ENCODE peak calls at places on chromosomes 6 and 20, in four cellular contexts. T is bronchial epithelial cell, X is sigmoid colon, I is cardiac fibroblast. P is an unnamed sample.

GRCh38 chr6:153096792-153097191 is 34.3 kb downstream of the RGS17 start:
- DNase-seq in T (peak), X (no peak), I (no peak), P (no peak)

GRCh38 chr6:79627422-79627821 is 3.7 kb upstream of the SH3BGRL2 start:
- DNase-seq in T (no peak), X (no peak), I (no peak), P (no peak)

GRCh38 chr6:163635731-163636344 is 221.3 kb downstream of the QKI start:
- DNase-seq in T (no peak), X (no peak), I (no peak), P (no peak)

GRCh38 chr6:41887355-41887754 is 7.8 kb downstream of the USP49 start:
- DNase-seq in T (no peak), X (no peak), I (no peak), P (no peak)

GRCh38 chr6:69974193-69974592 is 107.8 kb downstream of the COL19A1 start:
- DNase-seq in T (peak), X (no peak), I (peak), P (no peak)

GRCh38 chr6:315921-316752 is 23.9 kb downstream of the DUSP22 start:
- DNase-seq in T (no peak), X (peak), I (no peak), P (no peak)

GRCh38 chr20:2403291-2404052 is 22.8 kb downstream of the TGM6 start:
- DNase-seq in T (no peak), X (peak), I (no peak), P (no peak)

GRCh38 chr6:27188206-27188884 is 59.2 kb upstream of the PRSS16 start:
- DNase-seq in T (peak), X (peak), I (peak), P (no peak)

GRCh38 chr20:46111028-46111835 is 6.9 kb upstream of the CD40 start:
- DNase-seq in T (no peak), X (peak), I (no peak), P (no peak)

GRCh38 chr6:51949451-51949850 is 138.0 kb downstream of the PKHD1 start:
- DNase-seq in T (no peak), X (no peak), I (no peak), P (no peak)

GRCh38 chr6:108635505-108636226 is 74.9 kb downstream of the FOXO3 start:
- DNase-seq in T (no peak), X (no peak), I (no peak), P (no peak)

GRCh38 chr20:47373206-47373722 is 16.8 kb upstream of the ZMYND8 start:
- DNase-seq in T (no peak), X (no peak), I (no peak), P (no peak)

GRCh38 chr20:32261644-32262043 is 15.8 kb upstream of the KIF3B start:
- DNase-seq in T (no peak), X (no peak), I (no peak), P (no peak)

GRCh38 chr6:166904101-166904746 is 52.1 kb downstream of the RNASET2 start:
- DNase-seq in T (no peak), X (no peak), I (no peak), P (no peak)

GRCh38 chr6:109069746-109070145 is 24.9 kb downstream of the SESN1 start:
- DNase-seq in T (no peak), X (no peak), I (peak), P (no peak)

GRCh38 chr6:78598966-78599365 is 268.4 kb upstream of the IRAK1BP1 start:
- DNase-seq in T (peak), X (no peak), I (peak), P (peak)

GRCh38 chr20:63932606-63933160 is 23.5 kb downstream of the UCKL1 start:
- DNase-seq in T (no peak), X (no peak), I (no peak), P (no peak)

GRCh38 chr6:124495316-124496176 is 466.7 kb upstream of the RNF217 start:
- DNase-seq in T (no peak), X (no peak), I (no peak), P (no peak)

GRCh38 chr6:26003102-26003694 is 40.6 kb downstream of the TRIM38 start:
- DNase-seq in T (peak), X (no peak), I (peak), P (no peak)

GRCh38 chr6:87968435-87969278 is 79.0 kb upstream of the SPACA1 start:
- DNase-seq in T (peak), X (no peak), I (peak), P (no peak)

GRCh38 chr20:20215976-20216727 is 151.8 kb upstream of the INSM1 start:
- DNase-seq in T (no peak), X (no peak), I (no peak), P (no peak)

DNA sequence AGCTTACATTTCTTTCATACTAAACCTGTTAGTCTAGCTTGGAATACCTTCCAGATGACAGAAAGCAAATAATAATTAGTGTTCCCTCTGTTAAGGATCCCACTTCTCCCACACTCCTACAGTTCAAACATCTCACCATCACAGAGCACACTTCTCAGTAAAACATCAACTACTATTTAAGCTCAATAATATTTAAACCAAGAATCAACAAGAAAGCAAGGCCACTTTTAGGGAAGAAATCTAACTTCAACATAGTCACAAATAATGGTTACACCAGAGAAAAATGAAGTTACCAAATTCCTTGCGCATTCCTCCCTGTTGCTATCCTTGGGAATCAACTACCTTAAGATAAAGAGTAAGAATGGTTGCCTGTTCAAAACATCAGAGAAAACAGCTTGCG is 1.6 kb downstream of the SNX14 start:
- DNase-seq in T (no peak), X (no peak), I (no peak), P (no peak)
- H3K4me3 ChIP-seq in T (no peak), X (no peak), I (no peak), P (no peak)

GRCh38 chr6:32244270-32244669 is 20.4 kb upstream of the NOTCH4 start:
- DNase-seq in T (no peak), X (peak), I (peak), P (no peak)

GRCh38 chr6:32239462-32239861 is 15.6 kb upstream of the NOTCH4 start:
- DNase-seq in T (no peak), X (no peak), I (no peak), P (no peak)

GRCh38 chr6:32244946-32245398 is 21.1 kb upstream of the NOTCH4 start:
- DNase-seq in T (peak), X (peak), I (peak), P (no peak)

DNA sequence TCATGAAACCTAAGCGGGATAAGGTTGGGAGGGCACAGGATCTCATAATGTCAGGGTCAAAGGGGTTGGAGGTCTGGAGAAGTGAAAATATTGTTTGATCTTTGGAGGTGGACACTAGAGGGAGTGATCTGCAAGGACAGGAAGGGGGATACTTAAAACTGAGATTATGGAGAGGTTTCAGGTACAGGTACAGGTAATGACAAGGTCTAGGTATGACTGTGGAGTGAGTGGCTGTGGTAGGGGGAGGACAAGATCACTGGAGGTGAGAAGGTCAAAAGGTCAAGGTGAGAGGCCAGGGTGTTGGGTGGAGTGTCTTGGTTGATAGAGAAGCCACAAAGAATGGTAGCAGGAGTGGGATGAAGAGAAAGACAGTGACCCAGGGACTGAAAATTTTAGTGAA is 16.8 kb upstream of the NOTCH4 start:
- DNase-seq in T (no peak), X (no peak), I (no peak), P (no peak)
- TF ChIP-seq CTCF in T (no peak), X (no peak), I (no peak), P (no peak)

GRCh38 chr6:157620905-157621304 is 202.1 kb upstream of the SNX9 start:
- DNase-seq in T (peak), X (no peak), I (no peak), P (no peak)

GRCh38 chr6:157625764-157626163 is 197.3 kb upstream of the SNX9 start:
- DNase-seq in T (no peak), X (no peak), I (peak), P (no peak)

GRCh38 chr6:157625111-157625510 is 197.9 kb upstream of the SNX9 start:
- DNase-seq in T (no peak), X (no peak), I (no peak), P (no peak)

GRCh38 chr6:157622427-157622826 is 200.6 kb upstream of the SNX9 start:
- DNase-seq in T (no peak), X (no peak), I (no peak), P (no peak)

DNA sequence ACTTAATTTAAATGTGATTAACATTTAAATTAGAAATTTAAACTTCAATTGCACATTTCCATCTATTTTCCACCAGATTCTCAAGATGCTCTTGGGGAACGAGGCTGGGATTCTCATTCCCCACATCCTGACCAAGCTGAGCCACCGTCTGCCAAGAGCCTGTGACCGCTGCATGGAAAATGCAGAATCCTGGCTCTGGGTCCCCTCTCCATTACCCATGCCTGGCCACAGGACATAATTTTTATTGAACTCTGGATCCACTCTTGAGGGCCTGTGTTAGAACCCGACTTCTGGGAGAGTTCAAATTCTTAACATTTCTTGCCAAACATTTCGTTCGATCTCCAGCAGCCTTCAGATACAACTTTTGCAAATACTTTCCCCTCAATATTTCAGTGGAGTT is 201.6 kb upstream of the SNX9 start:
- DNase-seq in T (no peak), X (no peak), I (no peak), P (no peak)
- H3K4me3 ChIP-seq in T (no peak), X (no peak), I (no peak), P (no peak)

GRCh38 chr6:71383891-71384489 is 95.4 kb downstream of the OGFRL1 start:
- DNase-seq in T (peak), X (no peak), I (peak), P (no peak)
- TF ChIP-seq CTCF in T (peak), X (peak), I (peak), P (peak)

GRCh38 chr20:24674921-24675605 is 205.6 kb downstream of the SYNDIG1 start:
- DNase-seq in T (no peak), X (peak), I (no peak), P (no peak)

GRCh38 chr20:24677626-24678328 is 208.3 kb downstream of the SYNDIG1 start:
- DNase-seq in T (no peak), X (peak), I (no peak), P (no peak)

GRCh38 chr20:24676978-24677370 is 207.5 kb downstream of the SYNDIG1 start:
- DNase-seq in T (no peak), X (peak), I (no peak), P (no peak)

GRCh38 chr20:24675651-24676352 is 206.4 kb downstream of the SYNDIG1 start:
- DNase-seq in T (no peak), X (peak), I (no peak), P (no peak)

GRCh38 chr20:24676353-24676977 is 207.0 kb downstream of the SYNDIG1 start:
- DNase-seq in T (no peak), X (no peak), I (no peak), P (no peak)
- H3K4me3 ChIP-seq in T (no peak), X (no peak), I (no peak), P (no peak)

DNA sequence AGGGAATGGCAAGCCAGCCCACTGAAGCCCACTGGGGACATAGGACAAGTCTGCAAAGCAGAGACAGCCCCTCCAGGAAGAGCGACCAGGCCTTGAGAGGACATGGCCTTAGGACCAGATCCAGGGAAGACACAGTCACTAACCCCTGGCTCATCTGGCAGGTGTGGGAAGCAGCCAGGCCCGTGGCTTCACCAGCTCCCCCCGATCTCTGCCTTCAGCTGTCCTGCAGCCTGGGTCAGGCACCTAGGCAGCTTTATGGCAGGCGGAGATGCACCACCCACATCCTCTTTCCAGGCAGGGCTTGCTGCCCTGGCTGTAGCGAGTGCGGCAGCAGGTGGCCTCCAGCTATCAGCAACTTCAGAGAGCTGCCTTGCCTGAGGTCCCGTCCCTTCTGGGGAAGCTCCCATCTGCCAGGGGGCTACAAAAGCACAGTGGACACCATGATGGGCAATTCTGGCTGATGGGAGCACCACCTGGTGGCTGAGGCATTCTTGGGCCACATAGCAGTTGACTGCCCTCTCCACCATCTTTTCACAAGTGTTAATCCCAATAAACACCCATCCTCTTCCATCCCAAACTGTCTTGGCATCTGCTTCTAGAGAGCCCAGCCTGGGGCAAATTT is 85.8 kb downstream of the DZANK1 start:
- DNase-seq in T (no peak), X (no peak), I (no peak), P (no peak)
- TF ChIP-seq CTCF in T (peak), X (no peak), I (no peak), P (peak)

DNA sequence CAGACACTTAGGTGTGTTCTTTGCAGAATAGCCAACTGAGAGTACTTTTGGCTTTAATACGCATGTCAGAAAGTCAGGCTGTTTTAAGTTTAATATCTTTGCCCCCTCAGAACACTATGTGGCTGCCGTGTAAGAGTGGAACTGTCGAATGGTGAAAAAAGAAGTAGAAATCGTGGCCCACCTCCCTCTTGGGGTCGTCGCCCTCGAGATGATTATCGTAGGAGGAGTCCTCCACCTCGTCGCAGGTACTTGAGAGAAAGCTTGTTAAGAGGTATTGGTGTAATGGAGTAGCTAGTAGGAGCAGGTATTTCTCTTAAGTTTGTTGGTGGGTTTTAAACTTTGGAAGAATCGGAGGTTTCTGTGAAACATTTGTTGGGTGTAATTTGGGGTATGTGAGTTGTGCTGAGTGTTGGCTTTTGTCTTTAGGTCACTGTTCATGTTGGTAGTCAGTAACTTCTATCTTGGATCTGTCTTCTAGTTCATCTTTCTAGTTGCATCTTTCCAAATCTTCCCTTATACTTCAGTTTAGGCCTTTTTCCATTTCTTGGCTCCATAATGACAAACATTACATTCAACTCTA is 4.7 kb downstream of the SRSF3 start:
- DNase-seq in T (no peak), X (peak), I (no peak), P (no peak)
- H3K4me3 ChIP-seq in T (peak), X (peak), I (peak), P (peak)

DNA sequence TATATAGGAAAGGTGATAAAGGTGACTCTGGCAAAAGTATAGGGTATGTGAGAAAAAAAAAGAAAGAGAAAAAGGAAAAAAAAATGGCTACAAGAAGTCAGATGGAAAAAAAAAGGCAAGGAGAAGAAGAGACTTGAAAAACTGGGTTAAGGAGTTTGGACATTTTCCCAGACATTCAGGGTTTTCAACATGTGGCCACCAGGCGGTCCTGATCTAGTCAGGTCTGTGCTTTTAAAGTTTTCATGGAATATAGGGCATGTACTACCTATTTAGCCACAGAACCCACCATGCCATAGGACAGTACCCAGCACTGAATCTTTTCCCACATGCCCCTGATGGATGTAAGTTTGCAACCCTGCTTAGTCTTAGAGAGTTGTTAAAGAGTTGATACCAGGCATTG is 433.7 kb downstream of the MAFB start:
- DNase-seq in T (no peak), X (no peak), I (no peak), P (no peak)
- TF ChIP-seq CTCF in T (peak), X (no peak), I (no peak), P (no peak)

GRCh38 chr20:34675561-34675960 is 1.3 kb downstream of the PIGU start:
- DNase-seq in T (no peak), X (no peak), I (no peak), P (no peak)
- H3K4me3 ChIP-seq in T (no peak), X (no peak), I (no peak), P (no peak)

DNA sequence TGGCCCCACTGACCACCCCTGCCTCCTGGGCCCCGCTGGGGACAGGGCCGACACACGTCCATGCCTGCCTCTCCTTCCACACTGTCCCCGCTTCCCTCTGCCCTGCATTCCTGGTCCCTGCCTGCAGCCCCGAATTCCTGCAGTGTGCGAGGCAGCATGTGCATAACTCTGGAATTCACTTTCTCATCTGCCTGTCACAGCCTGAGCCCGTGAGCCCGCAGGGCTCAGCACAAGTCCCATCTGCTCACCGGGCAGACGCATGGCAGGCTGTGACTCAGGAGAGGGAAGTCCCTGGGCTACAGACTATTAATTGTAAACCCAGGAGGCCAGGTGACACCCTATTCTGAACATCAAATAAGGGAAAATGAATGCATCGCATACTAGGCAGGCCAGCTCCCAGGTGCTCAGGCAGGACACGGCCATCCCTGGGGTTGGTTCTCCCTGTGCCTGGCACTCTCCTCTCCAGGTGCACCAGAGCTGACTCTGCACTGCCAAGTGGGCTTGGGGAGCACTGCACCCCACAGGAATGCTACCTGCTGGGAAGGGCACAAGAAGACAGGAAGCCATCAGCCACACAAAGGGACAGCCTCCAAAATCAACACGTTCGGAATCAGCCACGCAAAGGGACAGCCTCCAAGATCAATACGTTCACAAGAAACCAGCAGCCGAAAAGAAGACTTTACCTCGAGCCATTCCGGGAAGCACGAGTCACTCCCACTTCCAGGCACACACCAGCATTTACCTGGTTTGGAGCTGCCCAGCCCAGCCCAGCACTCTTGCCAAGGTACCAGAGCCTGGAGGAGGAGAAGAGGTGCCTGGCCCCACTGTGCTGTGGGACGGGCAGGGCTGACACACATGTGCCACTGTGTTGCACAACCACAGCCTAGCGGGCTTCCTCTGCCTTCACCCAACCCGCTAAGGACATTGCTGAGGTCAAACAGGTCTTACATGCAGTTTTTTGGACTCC is 65.9 kb downstream of the DLL1 start:
- DNase-seq in T (peak), X (peak), I (no peak), P (no peak)
- TF ChIP-seq CTCF in T (no peak), X (no peak), I (no peak), P (no peak)